ENCODE peak calls at places on chromosome 19, in nine cellular contexts. Y, B, V, J, N, C, U, L and K are unnamed samples.

GRCh38 chr19:23991170-23991569 is 76.5 kb downstream of the ZNF726 start:
- DNase-seq in Y (no peak), B (no peak), V (no peak), J (peak; percentile 12), N (peak; percentile 38), C (no peak), U (no peak), L (no peak), K (no peak)

GRCh38 chr19:34351382-34351802 is 13.6 kb upstream of the GPI start:
- DNase-seq in Y (no peak), B (no peak), V (no peak), J (peak; percentile 49), N (no peak), C (no peak), U (no peak), L (no peak), K (no peak)

GRCh38 chr19:11361037-11361770 is 6.0 kb downstream of the PLPPR2 start:
- DNase-seq in Y (peak; percentile 88), B (peak; percentile 97), V (no peak), J (no peak), N (no peak), C (no peak), U (no peak), L (peak; percentile 99), K (no peak)

GRCh38 chr19:8638078-8638619 is 7.7 kb downstream of the NFILZ start:
- DNase-seq in Y (peak; percentile 67), B (no peak), V (no peak), J (peak; percentile 93), N (peak; percentile 36), C (no peak), U (no peak), L (no peak), K (no peak)

GRCh38 chr19:15452111-15453047 is 2.6 kb upstream of the WIZ start:
- DNase-seq in Y (peak; percentile 91), B (peak; percentile 96), V (no peak), J (peak; percentile 86), N (peak; percentile 86), C (no peak), U (peak; percentile 80), L (peak; percentile 99), K (no peak)

GRCh38 chr19:53808710-53809125 is 15.4 kb downstream of the NLRP12 start:
- DNase-seq in Y (no peak), B (peak; percentile 68), V (no peak), J (peak; percentile 85), N (peak; percentile 74), C (no peak), U (peak; percentile 37), L (peak; percentile 71), K (no peak)

GRCh38 chr19:54420383-54421168 is 5.3 kb downstream of the TTYH1 start:
- DNase-seq in Y (no peak), B (peak; percentile 96), V (no peak), J (peak; percentile 63), N (peak; percentile 76), C (peak; percentile 36), U (no peak), L (peak; percentile 88), K (no peak)

GRCh38 chr19:17671906-17672305 is 16.2 kb downstream of the UNC13A start:
- DNase-seq in Y (no peak), B (peak; percentile 67), V (no peak), J (peak; percentile 76), N (peak; percentile 59), C (no peak), U (peak; percentile 36), L (peak; percentile 84), K (no peak)

GRCh38 chr19:10593820-10594637 is 6.9 kb upstream of the AP1M2 start:
- DNase-seq in Y (peak; percentile 69), B (no peak), V (peak; percentile 44), J (no peak), N (no peak), C (peak; percentile 53), U (no peak), L (no peak), K (no peak)

GRCh38 chr19:37635076-37636056 is 19.9 kb downstream of the ZFP30 start:
- DNase-seq in Y (no peak), B (no peak), V (no peak), J (peak; percentile 23), N (peak; percentile 3), C (no peak), U (no peak), L (no peak), K (no peak)

GRCh38 chr19:56832352-56832928 is 8.1 kb downstream of the PEG3 start:
- DNase-seq in Y (no peak), B (no peak), V (no peak), J (no peak), N (no peak), C (no peak), U (no peak), L (no peak), K (no peak)

GRCh38 chr19:32189956-32190706 is 155.3 kb upstream of the ZNF507 start:
- DNase-seq in Y (no peak), B (no peak), V (no peak), J (no peak), N (no peak), C (no peak), U (no peak), L (no peak), K (no peak)

GRCh38 chr19:57068921-57069697 is 50.7 kb upstream of the USP29 start:
- DNase-seq in Y (no peak), B (no peak), V (no peak), J (no peak), N (no peak), C (no peak), U (no peak), L (peak; percentile 66), K (no peak)

GRCh38 chr19:14318873-14319272 is 62.4 kb upstream of the ADGRE5 start:
- DNase-seq in Y (no peak), B (peak; percentile 36), V (no peak), J (no peak), N (no peak), C (peak; percentile 83), U (no peak), L (peak; percentile 81), K (no peak)

GRCh38 chr19:15154002-15154612 is 46.7 kb downstream of the NOTCH3 start:
- DNase-seq in Y (no peak), B (peak; percentile 54), V (no peak), J (peak; percentile 56), N (peak; percentile 67), C (no peak), U (no peak), L (peak; percentile 90), K (no peak)

GRCh38 chr19:21851596-21852345 is 15.8 kb upstream of the ZNF43 start:
- DNase-seq in Y (peak; percentile 95), B (peak; percentile 98), V (peak; percentile 91), J (peak; percentile 93), N (peak; percentile 95), C (peak; percentile 85), U (peak; percentile 91), L (peak; percentile 98), K (peak; percentile 96)

GRCh38 chr19:51711702-51712101 is 12.1 kb downstream of the HAS1 start:
- DNase-seq in Y (no peak), B (no peak), V (no peak), J (no peak), N (no peak), C (no peak), U (no peak), L (no peak), K (no peak)

GRCh38 chr19:53906211-53907192 is 2.6 kb upstream of the CACNG7 start:
- DNase-seq in Y (peak; percentile 80), B (peak; percentile 71), V (peak; percentile 42), J (no peak), N (peak; percentile 21), C (peak; percentile 88), U (no peak), L (peak; percentile 86), K (no peak)

GRCh38 chr19:16078311-16078758 is 2.0 kb downstream of the TPM4 start:
- DNase-seq in Y (peak; percentile 32), B (peak; percentile 61), V (no peak), J (peak; percentile 56), N (no peak), C (no peak), U (peak; percentile 67), L (peak; percentile 71), K (no peak)

GRCh38 chr19:48874309-48875135 is 2.3 kb downstream of the PPP1R15A start:
- DNase-seq in Y (no peak), B (peak; percentile 1), V (no peak), J (peak; percentile 55), N (peak; percentile 63), C (no peak), U (peak; percentile 77), L (no peak), K (no peak)
- TF ChIP-seq CTCF in Y (no peak), B (no peak), V (no peak), J (no peak), N (no peak), C (no peak), U (no peak), L (no peak), K (no peak)

GRCh38 chr19:45406165-45406956 is at the start of gene POLR1G:
- DNase-seq in Y (peak; percentile 90), B (peak; percentile 88), V (peak; percentile 81), J (peak; percentile 92), N (peak; percentile 80), C (peak; percentile 92), U (peak; percentile 61), L (peak; percentile 92), K (no peak)
- TF ChIP-seq CTCF in Y (no peak), B (no peak), V (no peak), J (no peak), N (no peak), C (no peak), U (no peak), L (no peak), K (no peak)

DNA sequence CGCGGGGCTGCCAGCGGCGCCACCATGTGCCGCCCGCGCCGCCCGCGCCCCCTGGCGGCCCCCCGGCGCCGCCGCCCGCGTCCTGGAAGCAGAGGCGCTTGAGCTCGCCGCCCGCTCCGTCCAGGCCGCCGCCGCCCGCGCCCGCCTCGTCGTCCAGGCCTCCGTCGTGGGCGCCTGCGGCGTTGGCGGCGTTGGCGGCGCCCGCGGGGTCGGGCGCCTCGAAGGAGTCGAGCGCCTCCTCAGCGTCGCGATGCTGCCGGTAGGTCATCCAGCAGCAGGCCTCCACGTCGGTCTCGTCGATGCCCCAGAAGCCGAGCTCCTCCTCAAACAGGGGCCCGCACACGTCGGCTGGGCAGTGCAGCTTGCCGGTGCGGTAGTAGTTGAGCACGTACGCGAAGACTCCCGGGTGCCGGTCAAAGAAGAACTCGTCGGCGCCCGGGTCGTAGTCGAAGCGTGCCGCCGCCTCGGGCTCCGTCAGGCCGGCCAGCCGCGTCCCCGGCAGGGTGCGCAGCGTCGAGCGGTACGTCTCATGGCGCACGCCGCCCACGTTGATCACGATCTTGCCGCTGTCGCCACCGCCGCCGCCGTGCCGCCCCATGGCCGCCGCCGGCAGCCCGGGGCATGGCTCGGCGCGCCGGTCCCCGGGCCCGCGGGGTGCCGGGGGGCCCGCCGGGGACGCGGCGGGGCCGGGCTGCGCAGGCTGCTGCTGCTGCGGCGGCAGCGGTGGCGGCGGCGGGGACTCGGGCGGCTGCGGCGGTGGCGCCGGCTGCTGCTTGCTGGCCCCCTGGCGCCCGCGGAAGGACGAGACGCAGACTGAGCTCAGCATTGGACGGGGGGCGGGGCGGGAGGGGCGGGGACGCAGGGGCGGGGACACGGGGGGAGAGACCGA is 676 bp downstream of the KCNC3 start:
- DNase-seq in Y (peak; percentile 79), B (peak; percentile 55), V (no peak), J (peak; percentile 57), N (no peak), C (peak; percentile 51), U (no peak), L (peak; percentile 72), K (no peak)
- TF ChIP-seq CTCF in Y (no peak), B (peak; percentile 7), V (peak; percentile 37), J (peak; percentile 81), N (no peak), C (peak; percentile 68), U (no peak), L (peak; percentile 47), K (peak; percentile 51)

GRCh38 chr19:4149518-4150288 is 3.7 kb upstream of the CREB3L3 start:
- DNase-seq in Y (no peak), B (no peak), V (no peak), J (peak; percentile 65), N (no peak), C (no peak), U (no peak), L (no peak), K (no peak)
- TF ChIP-seq CTCF in Y (no peak), B (no peak), V (no peak), J (no peak), N (no peak), C (no peak), U (no peak), L (no peak), K (no peak)